ENCODE peak calls at places on chromosomes 12 and 14, in five cellular contexts. G, L, K, U and P are unnamed samples.

GRCh38 chr12:12153596-12153995 is 82.9 kb downstream of the BCL2L14 start:
- DNase-seq in G (no peak), L (no peak), U (no peak), K (no peak), P (no peak)

GRCh38 chr12:82705774-82706173 is 19.1 kb downstream of the TMTC2 start:
- DNase-seq in L (no peak), G (no peak), U (no peak), K (no peak), P (no peak)

GRCh38 chr14:32757568-32757967 is 181.1 kb upstream of the NPAS3 start:
- DNase-seq in L (no peak), G (no peak), K (no peak), U (no peak), P (no peak)

GRCh38 chr14:96501383-96501745 is 818 bp upstream of the PAPOLA start:
- DNase-seq in G (peak; percentile 14), L (no peak), U (no peak), K (no peak), P (peak; percentile 50)

GRCh38 chr12:27732281-27732680 is 21.6 kb downstream of the MRPS35 start:
- DNase-seq in U (peak; percentile 39), G (no peak), L (no peak), K (no peak), P (no peak)

GRCh38 chr12:103800252-103800771 is 40.7 kb downstream of the NT5DC3 start:
- DNase-seq in G (no peak), U (peak; percentile 47), L (no peak), K (no peak), P (no peak)

GRCh38 chr12:2998789-2999264 is 39.6 kb downstream of the TEAD4 start:
- DNase-seq in K (no peak), G (no peak), U (no peak), L (no peak), P (no peak)

GRCh38 chr12:63928305-63928704 is 83.8 kb downstream of the SRGAP1 start:
- DNase-seq in G (peak; percentile 6), L (peak; percentile 17), U (no peak), K (no peak), P (no peak)

GRCh38 chr14:93674343-93674742 is 113.9 kb downstream of the PRIMA1 start:
- DNase-seq in K (no peak), U (no peak), G (no peak), L (no peak), P (no peak)

GRCh38 chr12:11607313-11608081 is 42.0 kb upstream of the ETV6 start:
- DNase-seq in G (no peak), L (no peak), K (no peak), U (peak; percentile 75), P (no peak)